ENCODE peak calls at places on chromosomes 16 and 17, in six cellular contexts. Z, N, G, R, J and O are unnamed samples.

GRCh38 chr16:30473231-30474061 is 904 bp downstream of the ITGAL start:
- DNase-seq in N (no peak), J (no peak), G (peak; percentile 29), Z (no peak), R (no peak), O (no peak)

GRCh38 chr17:81869221-81870154 is 1.6 kb downstream of the ARHGDIA start:
- DNase-seq in G (no peak), N (peak; percentile 86), Z (no peak), R (no peak), J (peak; percentile 33), O (peak; percentile 9)

GRCh38 chr17:55770220-55770870 is 19.5 kb downstream of the PCTP start:
- DNase-seq in R (peak; percentile 43), Z (peak; percentile 72), G (no peak), N (no peak), J (peak; percentile 85), O (peak; percentile 28)

GRCh38 chr17:4304417-4305027 is 40.7 kb upstream of the ANKFY1 start:
- DNase-seq in Z (peak; percentile 31), N (no peak), J (peak; percentile 63), G (peak; percentile 8), R (peak; percentile 18), O (peak; percentile 49)

GRCh38 chr17:44599298-44600175 is 42.3 kb downstream of the FZD2 start:
- DNase-seq in R (no peak), N (peak; percentile 59), G (no peak), Z (peak; percentile 99), J (peak; percentile 99), O (peak; percentile 94)

GRCh38 chr16:56202036-56202435 is 10.7 kb downstream of the GNAO1 start:
- DNase-seq in J (no peak), R (no peak), G (no peak), Z (no peak), N (no peak), O (no peak)

GRCh38 chr16:86044881-86045600 is 146.1 kb downstream of the IRF8 start:
- DNase-seq in G (peak; percentile 14), J (no peak), Z (no peak), R (no peak), N (no peak), O (no peak)

GRCh38 chr17:67245073-67245693 is at the start of gene HELZ:
- DNase-seq in N (peak; percentile 81), J (peak; percentile 82), Z (peak; percentile 83), R (peak; percentile 76), G (peak; percentile 54), O (peak; percentile 69)

GRCh38 chr16:13856398-13856797 is 63.6 kb upstream of the ERCC4 start:
- DNase-seq in R (no peak), J (no peak), N (no peak), G (no peak), Z (no peak), O (no peak)

GRCh38 chr17:14156689-14157088 is 80.0 kb downstream of the CDRT15 start:
- DNase-seq in Z (peak; percentile 57), N (no peak), G (no peak), J (no peak), R (no peak), O (no peak)

GRCh38 chr17:50472286-50472685 is 3.6 kb upstream of the CHAD start:
- DNase-seq in J (no peak), G (no peak), N (no peak), Z (no peak), R (no peak), O (no peak)

GRCh38 chr16:86966781-86967180 is 350.4 kb downstream of the C16orf95 start:
- DNase-seq in R (no peak), G (no peak), Z (no peak), J (no peak), N (no peak), O (no peak)

GRCh38 chr17:50631195-50631907 is 3.3 kb upstream of the ABCC3 start:
- DNase-seq in Z (no peak), J (peak; percentile 22), G (no peak), R (no peak), N (no peak), O (no peak)

GRCh38 chr16:10878328-10878643 is 1.3 kb downstream of the CIITA start:
- DNase-seq in J (no peak), Z (no peak), N (no peak), R (no peak), G (no peak), O (no peak)

GRCh38 chr17:35795007-35795870 is at the start of gene MMP28:
- DNase-seq in J (no peak), N (peak; percentile 63), G (peak; percentile 35), R (no peak), Z (no peak), O (no peak)

DNA sequence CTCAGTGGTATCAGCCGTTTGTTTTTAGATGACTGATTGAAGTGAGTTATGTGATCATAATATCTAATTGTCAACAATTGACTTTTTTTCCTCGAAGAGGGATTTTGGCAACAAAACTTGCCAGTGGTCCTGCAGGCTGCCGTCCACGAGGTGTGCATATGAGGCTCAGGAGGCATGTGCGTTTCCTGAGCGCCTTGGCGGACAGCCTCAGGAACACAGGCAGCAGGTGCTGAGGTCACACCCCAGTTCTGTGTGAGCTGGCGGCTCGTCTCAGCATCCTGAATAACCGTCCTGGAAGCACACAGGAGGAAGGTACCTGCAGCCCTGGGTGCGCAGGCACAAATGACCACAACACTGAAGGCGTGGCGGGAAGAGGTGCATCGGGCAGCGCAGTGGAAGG is 11.7 kb downstream of the SPG7 start:
- DNase-seq in G (no peak), Z (no peak), N (no peak), J (no peak), R (no peak), O (no peak)
- TF ChIP-seq CTCF in G (no peak), Z (no peak), N (no peak), J (no peak), R (no peak), O (no peak)

GRCh38 chr16:8505327-8505991 is 84.9 kb downstream of the TMEM114 start:
- DNase-seq in J (no peak), G (no peak), Z (no peak), R (no peak), N (no peak), O (no peak)
- TF ChIP-seq CTCF in J (no peak), G (no peak), Z (no peak), R (no peak), N (no peak), O (no peak)

GRCh38 chr17:39804839-39805238 is 59.3 kb downstream of the IKZF3 start:
- DNase-seq in N (no peak), Z (no peak), G (no peak), R (no peak), J (no peak), O (no peak)
- TF ChIP-seq CTCF in N (no peak), Z (no peak), G (no peak), R (no peak), J (no peak), O (no peak)

DNA sequence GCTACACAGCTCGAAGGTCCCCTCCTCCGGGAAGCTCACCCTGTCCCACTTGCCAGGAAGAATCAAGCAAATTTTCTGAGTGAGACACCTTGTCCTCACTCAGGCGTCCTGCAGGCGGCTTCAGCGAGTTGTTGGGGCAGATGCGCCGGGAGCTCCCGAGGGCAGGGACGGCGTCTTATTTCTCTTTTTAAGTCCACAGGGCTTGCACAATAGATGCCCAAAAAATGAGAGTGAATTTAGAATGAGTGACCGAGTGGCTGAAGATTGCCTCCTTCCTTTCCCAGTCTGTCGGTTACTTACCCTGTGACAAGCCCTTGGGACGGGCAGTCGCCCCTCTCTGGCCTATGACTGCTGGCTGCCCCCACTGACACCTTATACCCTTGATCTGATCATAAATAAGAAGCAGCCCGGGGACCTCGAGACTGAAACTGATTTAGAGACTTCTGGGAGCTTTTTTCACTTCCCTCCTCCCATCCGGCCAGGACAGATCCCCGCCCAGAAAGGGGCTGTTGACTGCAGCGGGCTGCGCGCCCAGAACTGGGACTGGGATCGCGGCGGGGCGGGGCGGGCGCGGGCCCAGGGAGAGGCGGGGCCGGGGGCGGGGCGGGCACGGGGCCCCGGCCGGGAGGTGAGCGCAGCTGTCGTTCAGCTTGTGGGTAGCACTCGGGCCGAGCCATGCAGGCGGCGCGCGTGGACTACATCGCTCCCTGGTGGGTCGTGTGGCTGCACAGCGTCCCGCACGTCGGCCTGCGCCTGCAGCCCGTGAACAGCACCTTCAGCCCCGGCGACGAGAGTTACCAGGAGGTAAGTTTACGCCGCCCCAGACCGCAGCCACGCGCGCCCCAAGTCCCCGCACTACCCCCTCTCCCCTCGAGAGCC is at the start of gene TTYH2:
- DNase-seq in R (peak; percentile 81), G (peak; percentile 64), J (peak; percentile 84), Z (peak; percentile 82), N (peak; percentile 94), O (peak; percentile 82)
- TF ChIP-seq CTCF in R (peak; percentile 46), G (peak; percentile 37), J (peak; percentile 56), Z (peak; percentile 27), N (peak; percentile 54), O (peak; percentile 57)

GRCh38 chr16:18943414-18943813 is 17.2 kb upstream of the SMG1 start:
- DNase-seq in J (no peak), G (no peak), Z (no peak), R (no peak), N (no peak), O (no peak)
- TF ChIP-seq CTCF in J (no peak), G (no peak), Z (no peak), R (no peak), N (no peak), O (no peak)

GRCh38 chr16:68995011-68995504 is 110.4 kb upstream of the HAS3 start:
- DNase-seq in N (peak; percentile 56), G (no peak), Z (peak; percentile 58), J (peak; percentile 55), R (peak; percentile 80), O (peak; percentile 69)

GRCh38 chr16:68994324-68994723 is 111.1 kb upstream of the HAS3 start:
- DNase-seq in Z (no peak), G (no peak), N (no peak), J (no peak), R (no peak), O (no peak)

GRCh38 chr16:68993885-68994284 is 111.6 kb upstream of the HAS3 start:
- DNase-seq in G (no peak), N (no peak), J (peak; percentile 92), Z (peak; percentile 97), R (no peak), O (peak; percentile 54)

GRCh38 chr16:68992521-68992920 is 112.9 kb upstream of the HAS3 start:
- DNase-seq in R (peak; percentile 48), J (peak; percentile 74), N (no peak), G (no peak), Z (peak; percentile 86), O (peak; percentile 50)

DNA sequence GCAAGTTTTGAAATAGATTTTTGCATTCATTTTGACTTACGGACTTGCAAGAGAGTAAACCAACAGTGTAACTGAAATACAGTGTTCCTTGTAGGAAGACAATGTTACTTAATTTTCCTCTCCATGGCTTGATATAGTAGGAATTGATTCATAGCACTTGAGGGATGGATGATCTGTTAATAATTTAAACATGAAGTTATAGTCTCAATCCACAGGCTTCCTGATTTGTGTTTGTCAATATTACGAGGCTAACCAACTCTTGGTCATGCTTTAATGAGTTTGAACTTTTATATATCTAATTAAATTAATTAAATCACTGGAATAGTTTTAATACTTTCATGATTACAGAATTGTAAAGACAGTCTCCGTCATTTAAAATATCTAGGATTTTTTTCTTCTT is 112.0 kb upstream of the HAS3 start:
- DNase-seq in Z (no peak), R (no peak), G (no peak), N (no peak), J (peak; percentile 2), O (no peak)
- TF ChIP-seq CTCF in Z (no peak), R (no peak), G (no peak), N (no peak), J (no peak), O (no peak)